ENCODE peak calls at places on chromosome 12, in five cellular contexts. F is SK-N-SH, B is GM12878, Z is WTC11, K is K562. W is an unnamed sample.

GRCh38 chr12:108575199-108575912 is 13.0 kb downstream of the ISCU start:
- DNase-seq in Z (no peak), B (no peak), F (no peak), K (no peak), W (no peak)

GRCh38 chr12:99049774-99050173 is 404.7 kb downstream of the APAF1 start:
- DNase-seq in F (no peak), Z (no peak), B (no peak), K (no peak), W (no peak)

GRCh38 chr12:122968104-122968503 is 1.8 kb upstream of the ABCB9 start:
- DNase-seq in Z (no peak), K (no peak), F (no peak), B (no peak), W (no peak)

GRCh38 chr12:118763239-118763638 is 218.1 kb upstream of the SRRM4 start:
- DNase-seq in K (no peak), B (no peak), Z (no peak), F (peak; percentile 39), W (no peak)

GRCh38 chr12:63955831-63956685 is 111.6 kb downstream of the SRGAP1 start:
- DNase-seq in B (no peak), F (no peak), K (no peak), Z (no peak), W (peak; percentile 76)

GRCh38 chr12:91138337-91138905 is 27.1 kb upstream of the LUM start:
- DNase-seq in F (peak; percentile 12), Z (no peak), K (no peak), B (no peak), W (no peak)

GRCh38 chr12:13749380-13749779 is 232.0 kb downstream of the GRIN2B start:
- DNase-seq in F (no peak), Z (peak; percentile 47), K (no peak), B (no peak), W (no peak)

GRCh38 chr12:52873832-52874572 is 25.2 kb upstream of the KRT78 start:
- DNase-seq in K (peak; percentile 96), Z (peak; percentile 48), F (peak; percentile 85), B (no peak), W (peak; percentile 89)

GRCh38 chr12:26369588-26369987 is 174.2 kb downstream of the SSPN start:
- DNase-seq in F (no peak), B (no peak), Z (no peak), K (peak; percentile 44), W (peak; percentile 94)

GRCh38 chr12:19739195-19739776 is 300.0 kb downstream of the AEBP2 start:
- DNase-seq in K (peak; percentile 34), F (peak; percentile 44), B (peak; percentile 16), Z (no peak), W (peak; percentile 75)

GRCh38 chr12:52495385-52495784 is 2.3 kb upstream of the KRT6A start:
- DNase-seq in B (no peak), F (no peak), K (peak; percentile 20), Z (peak; percentile 50), W (no peak)

GRCh38 chr12:57124259-57124877 is 3.9 kb upstream of the LRP1 start:
- DNase-seq in B (no peak), K (peak; percentile 84), F (peak; percentile 80), Z (peak; percentile 84), W (peak; percentile 69)
- TF ChIP-seq USF2 in B (no peak), K (no peak), F (no peak), Z (no peak), W (no peak)

DNA sequence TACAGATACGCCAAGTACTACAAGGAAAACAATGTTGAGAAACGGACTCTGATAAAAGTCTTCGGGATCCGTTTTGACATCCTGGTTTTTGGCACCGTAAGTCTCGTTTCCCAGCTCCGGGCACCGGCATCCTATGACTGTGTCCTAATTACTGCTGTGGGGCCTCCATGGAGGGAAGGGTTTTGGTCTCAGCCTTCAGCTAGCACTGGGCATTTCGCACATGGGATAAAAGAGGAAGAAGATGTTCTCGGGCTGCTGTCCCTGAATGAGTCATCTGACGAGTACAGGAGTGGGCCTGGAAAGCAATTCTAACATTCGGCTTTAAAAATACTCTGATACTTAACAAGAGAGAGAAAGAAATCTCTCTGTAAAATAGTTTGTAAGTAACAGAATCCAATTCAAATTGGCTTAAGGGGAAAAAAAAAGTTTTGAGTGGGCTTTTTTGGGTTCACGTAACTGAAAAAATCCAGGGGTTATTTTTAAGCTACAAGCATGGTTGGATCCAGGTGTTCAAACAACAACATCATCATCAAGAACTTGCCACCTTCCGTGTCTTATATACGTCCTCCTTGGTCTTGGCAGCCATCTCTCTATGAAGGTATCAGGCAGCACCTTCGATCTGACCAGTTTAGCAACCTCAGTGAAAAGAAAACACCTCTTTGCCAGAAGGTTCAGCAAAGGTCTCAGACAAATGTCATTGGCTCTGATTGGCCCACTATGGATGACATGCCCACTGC is 34.4 kb upstream of the P2RX4 start:
- DNase-seq in Z (no peak), K (peak; percentile 38), B (no peak), F (no peak), W (no peak)
- TF ChIP-seq USF2 in Z (no peak), K (no peak), B (no peak), F (no peak), W (no peak)

DNA sequence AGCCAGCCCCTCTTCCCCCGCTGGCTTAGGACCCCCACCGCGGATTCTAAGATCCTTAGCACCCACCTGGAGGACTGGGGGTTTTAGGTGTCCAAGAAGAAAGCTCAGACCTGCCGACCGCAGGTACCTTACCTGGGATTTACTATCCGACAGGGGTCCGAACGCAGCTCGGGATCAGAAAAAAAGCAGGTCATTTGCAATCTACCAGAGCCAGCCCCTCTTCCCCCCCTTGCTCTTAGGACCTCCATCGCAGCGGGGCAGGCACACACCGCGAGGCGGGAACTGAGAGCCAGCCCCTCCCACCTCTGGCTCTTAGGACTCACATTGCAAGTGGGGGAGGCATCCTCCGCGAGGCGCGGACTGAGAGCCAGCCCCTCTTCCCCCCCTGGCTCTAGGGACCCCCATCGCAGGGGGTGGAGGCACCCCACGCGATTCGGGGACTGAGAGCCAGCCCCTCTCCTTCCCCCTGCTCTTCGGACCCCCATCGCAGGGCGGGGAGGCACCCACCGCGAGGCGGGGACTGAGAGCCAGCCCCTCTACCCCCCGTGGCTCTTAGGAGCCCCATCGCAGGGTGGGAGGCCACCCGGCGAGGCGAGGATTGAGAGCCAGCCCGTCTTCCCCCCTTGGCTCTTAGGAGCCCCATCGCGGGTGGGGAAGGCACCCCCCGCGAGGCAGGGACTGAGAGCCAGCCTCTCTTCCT is 45.3 kb downstream of the DDX11 start:
- DNase-seq in F (peak; percentile 72), K (peak; percentile 64), Z (peak; percentile 72), B (no peak), W (no peak)
- TF ChIP-seq USF2 in F (no peak), K (no peak), Z (no peak), B (no peak), W (no peak)

GRCh38 chr12:82877963-82878362 is 191.3 kb downstream of the TMTC2 start:
- DNase-seq in F (no peak), Z (no peak), B (no peak), K (no peak), W (no peak)
- TF ChIP-seq USF2 in F (no peak), Z (no peak), B (no peak), K (no peak), W (no peak)

GRCh38 chr12:89108265-89108664 is 244.0 kb downstream of the DUSP6 start:
- DNase-seq in Z (no peak), K (no peak), F (no peak), B (no peak), W (no peak)
- TF ChIP-seq USF2 in Z (no peak), K (no peak), F (no peak), B (no peak), W (no peak)

GRCh38 chr12:42490261-42490842 is 99.2 kb downstream of the PRICKLE1 start:
- DNase-seq in F (no peak), Z (no peak), K (no peak), B (no peak), W (no peak)
- TF ChIP-seq USF2 in F (no peak), Z (no peak), K (no peak), B (no peak), W (no peak)

DNA sequence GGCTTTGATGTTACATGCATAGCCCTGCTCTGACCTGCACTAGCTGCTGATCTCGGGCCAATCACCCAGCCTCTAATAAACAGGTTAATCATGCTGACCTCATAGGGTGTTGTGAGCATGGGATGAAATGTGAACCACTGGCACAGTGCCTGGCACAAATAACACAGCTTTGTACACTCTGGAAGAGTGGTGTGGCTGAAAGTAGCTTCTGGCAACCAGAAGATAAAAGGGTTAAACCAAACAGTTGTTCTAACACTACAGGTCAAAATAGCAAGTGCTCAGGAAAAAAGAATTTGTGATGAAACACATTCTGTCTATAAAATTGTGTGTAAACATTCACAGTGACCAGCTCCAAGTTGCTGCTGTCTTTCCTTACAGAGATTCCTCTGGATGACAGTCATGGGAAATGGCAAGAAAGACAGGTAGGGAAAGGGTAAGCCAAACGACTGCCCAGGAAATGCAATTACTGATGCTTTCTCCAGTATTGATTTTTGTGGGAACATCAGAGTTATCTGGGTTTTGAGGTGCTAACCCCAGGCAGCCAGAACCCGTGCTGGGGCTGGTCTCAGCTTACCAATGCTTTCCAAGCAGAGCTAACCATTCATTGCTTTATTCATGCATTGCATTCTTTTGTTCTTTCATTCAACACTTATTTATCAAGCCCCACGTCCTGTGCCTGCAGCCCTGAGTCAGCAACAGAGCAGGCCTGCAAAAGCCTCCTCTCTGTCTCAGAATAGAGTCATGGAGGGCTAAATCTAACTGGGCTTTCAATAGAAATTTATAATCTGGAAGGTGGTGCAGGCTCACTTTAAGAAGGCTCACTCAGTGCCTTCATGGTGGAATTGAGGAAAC is 38.1 kb upstream of the CAPRIN2 start:
- DNase-seq in Z (no peak), K (no peak), B (no peak), F (no peak), W (peak; percentile 55)
- TF ChIP-seq USF2 in Z (no peak), K (no peak), B (no peak), F (no peak), W (no peak)

GRCh38 chr12:21073822-21074460 is 57.1 kb upstream of the SLCO1B1 start:
- DNase-seq in F (no peak), K (no peak), B (no peak), Z (no peak), W (no peak)
- TF ChIP-seq USF2 in F (no peak), K (no peak), B (no peak), Z (no peak), W (no peak)

GRCh38 chr12:60333461-60333860 is 737.6 kb downstream of the SLC16A7 start:
- DNase-seq in K (no peak), F (no peak), Z (no peak), B (no peak), W (peak; percentile 34)
- TF ChIP-seq USF2 in K (no peak), F (no peak), Z (no peak), B (no peak), W (no peak)